ENCODE peak calls at places on chromosome 6, in five cellular contexts. H is posterior cingulate gyrus, Q is heart right ventricle, W is RKO, C is HFF-Myc. I is an unnamed sample.

GRCh38 chr6:38415231-38416005 is 224.3 kb downstream of the BTBD9 start:
- DNase-seq in H (no peak), Q (no peak), W (no peak), C (no peak), I (no peak)

GRCh38 chr6:82506526-82506925 is 142.9 kb downstream of the TPBG start:
- DNase-seq in H (no peak), Q (no peak), W (no peak), C (no peak), I (no peak)

GRCh38 chr6:37137881-37138568 is 31.9 kb upstream of the PIM1 start:
- DNase-seq in H (no peak), Q (no peak), W (no peak), C (peak; percentile 61), I (no peak)

GRCh38 chr6:100096356-100096755 is 102.3 kb upstream of the MCHR2 start:
- DNase-seq in H (no peak), Q (no peak), W (no peak), C (no peak), I (no peak)

GRCh38 chr6:33740204-33740608 is 6.5 kb downstream of the IP6K3 start:
- DNase-seq in H (no peak), Q (peak; percentile 50), W (no peak), C (no peak), I (no peak)

GRCh38 chr6:10256113-10256690 is 158.7 kb downstream of the TFAP2A start:
- DNase-seq in H (no peak), Q (no peak), W (peak; percentile 27), C (no peak), I (no peak)

GRCh38 chr6:44004625-44005506 is 122.4 kb downstream of the MRPL14 start:
- DNase-seq in H (peak; percentile 77), Q (peak; percentile 48), W (no peak), C (no peak), I (no peak)

GRCh38 chr6:1383729-1384548 is 5.4 kb upstream of the FOXF2 start:
- DNase-seq in H (peak; percentile 80), Q (no peak), W (no peak), C (no peak), I (no peak)

GRCh38 chr6:52155791-52156576 is 30.2 kb upstream of the IL17A start:
- DNase-seq in H (no peak), Q (no peak), W (no peak), C (peak; percentile 14), I (no peak)

GRCh38 chr6:53179961-53180651 is 31.5 kb upstream of the GCM1 start:
- DNase-seq in H (no peak), Q (peak; percentile 53), W (no peak), C (no peak), I (peak; percentile 95)

GRCh38 chr6:153208706-153209105 is 77.6 kb upstream of the RGS17 start:
- DNase-seq in H (peak; percentile 87), Q (peak; percentile 31), W (no peak), C (no peak), I (peak; percentile 74)

GRCh38 chr6:71238351-71238750 is 50.3 kb upstream of the OGFRL1 start:
- DNase-seq in H (no peak), Q (no peak), W (no peak), C (peak; percentile 26), I (no peak)

GRCh38 chr6:134199848-134200606 is 117.9 kb downstream of the SGK1 start:
- DNase-seq in H (no peak), Q (no peak), W (no peak), C (no peak), I (peak; percentile 51)

GRCh38 chr6:107821591-107821990 is 2.5 kb downstream of the SCML4 start:
- DNase-seq in H (no peak), Q (no peak), W (no peak), C (no peak), I (no peak)

GRCh38 chr6:133743621-133744020 is 145.3 kb upstream of the TCF21 start:
- DNase-seq in H (no peak), Q (no peak), W (no peak), C (no peak), I (no peak)

GRCh38 chr6:14734416-14735340 is 511.2 kb upstream of the JARID2 start:
- DNase-seq in H (no peak), Q (peak; percentile 16), W (peak; percentile 10), C (no peak), I (no peak)

GRCh38 chr6:152298055-152298647 is 339.0 kb downstream of the SYNE1 start:
- DNase-seq in H (no peak), Q (no peak), W (no peak), C (no peak), I (no peak)

GRCh38 chr6:7419065-7419464 is 29.5 kb downstream of the RIOK1 start:
- DNase-seq in H (no peak), Q (no peak), W (no peak), C (no peak), I (no peak)

GRCh38 chr6:26575494-26575939 is 21.2 kb upstream of the ABT1 start:
- DNase-seq in H (no peak), Q (no peak), W (peak; percentile 48), C (peak; percentile 67), I (no peak)

GRCh38 chr6:11754625-11755289 is 23.8 kb downstream of the ADTRP start:
- DNase-seq in H (no peak), Q (no peak), W (peak; percentile 90), C (no peak), I (no peak)

GRCh38 chr6:3264356-3264755 is 5.6 kb downstream of the PSMG4 start:
- DNase-seq in H (peak; percentile 69), Q (no peak), W (no peak), C (no peak), I (no peak)

GRCh38 chr6:75932067-75932466 is 140.4 kb downstream of the IMPG1 start:
- DNase-seq in H (peak; percentile 86), Q (no peak), W (peak; percentile 59), C (no peak), I (peak; percentile 36)

GRCh38 chr6:129094147-129094546 is 211.2 kb downstream of the LAMA2 start:
- DNase-seq in H (no peak), Q (no peak), W (no peak), C (no peak), I (no peak)

GRCh38 chr6:55822815-55823214 is 52.6 kb downstream of the BMP5 start:
- DNase-seq in H (no peak), Q (no peak), W (no peak), C (no peak), I (no peak)

GRCh38 chr6:141095308-141095707 is 1037.4 kb upstream of the GJE1 start:
- DNase-seq in H (no peak), Q (no peak), W (no peak), C (no peak), I (no peak)

GRCh38 chr6:80094017-80094416 is 12.5 kb upstream of the BCKDHB start:
- DNase-seq in H (no peak), Q (no peak), W (peak; percentile 40), C (no peak), I (peak; percentile 13)

GRCh38 chr6:145685932-145686331 is 49.4 kb downstream of the EPM2A start:
- DNase-seq in H (no peak), Q (no peak), W (no peak), C (no peak), I (no peak)

GRCh38 chr6:42555477-42556457 is 8.1 kb upstream of the UBR2 start:
- DNase-seq in H (no peak), Q (no peak), W (peak; percentile 30), C (peak; percentile 25), I (no peak)

GRCh38 chr6:51429042-51429712 is 610.5 kb downstream of the TFAP2B start:
- DNase-seq in H (no peak), Q (no peak), W (no peak), C (no peak), I (no peak)

GRCh38 chr6:43773050-43773956 is 3.3 kb downstream of the VEGFA start:
- DNase-seq in H (peak; percentile 75), Q (peak; percentile 70), W (peak; percentile 73), C (no peak), I (peak; percentile 15)

GRCh38 chr6:124684621-124685020 is 277.6 kb upstream of the RNF217 start:
- DNase-seq in H (no peak), Q (no peak), W (no peak), C (no peak), I (no peak)

GRCh38 chr6:28867078-28867414 is 56.7 kb downstream of the TRIM27 start:
- DNase-seq in H (no peak), Q (no peak), W (no peak), C (no peak), I (no peak)

GRCh38 chr6:52416629-52417151 is 3.5 kb upstream of the EFHC1 start:
- DNase-seq in H (no peak), Q (peak; percentile 53), W (peak; percentile 55), C (peak; percentile 50), I (peak; percentile 73)

I was measured in NCI-H345.